ENCODE peak calls at places on chromosomes 5 and 9, in six cellular contexts. D is MM.1S, I is endothelial cell of umbilical vein, Y is body of pancreas, V is GM23248, X is cardiac muscle cell. J is an unnamed sample. For H3K27me3 and H3K4me1, the result is how much of the 10 kb centered on the place peaks cover.

GRCh38 chr5:8848997-8849585 is 696.8 kb downstream of the SEMA5A start:
- DNase-seq in D (no peak), I (peak), Y (no peak), V (peak), X (peak), J (no peak)

GRCh38 chr9:98455957-98456621 is 200.6 kb upstream of the TBC1D2 start:
- DNase-seq in D (no peak), I (no peak), Y (no peak), V (peak), X (peak), J (no peak)

GRCh38 chr5:179800071-179800695 is 6.4 kb downstream of the LTC4S start:
- DNase-seq in D (no peak), I (no peak), Y (no peak), V (no peak), X (no peak), J (no peak)

GRCh38 chr5:144191998-144192397 is 21.3 kb downstream of the KCTD16 start:
- DNase-seq in D (peak), I (peak), Y (no peak), V (peak), X (peak), J (no peak)

GRCh38 chr9:98983295-98984268 is 39.9 kb downstream of the COL15A1 start:
- DNase-seq in D (no peak), I (no peak), Y (no peak), V (peak), X (peak), J (no peak)

GRCh38 chr5:87007737-87008136 is 259.9 kb upstream of the RASA1 start:
- DNase-seq in D (no peak), I (no peak), Y (no peak), V (no peak), X (peak), J (no peak)

GRCh38 chr9:33329117-33329563 is 38.8 kb downstream of the NFX1 start:
- DNase-seq in D (no peak), I (peak), Y (peak), V (peak), X (peak), J (no peak)

GRCh38 chr5:9932770-9933169 is 302.6 kb upstream of the TAS2R1 start:
- DNase-seq in D (no peak), I (no peak), Y (no peak), V (peak), X (peak), J (no peak)

GRCh38 chr5:117713585-117714198 is 1139.1 kb upstream of the SEMA6A start:
- DNase-seq in D (no peak), I (no peak), Y (no peak), V (no peak), X (peak), J (no peak)

GRCh38 chr9:114953016-114953415 is 22.6 kb upstream of the TNFSF8 start:
- DNase-seq in D (no peak), I (no peak), Y (no peak), V (no peak), X (no peak), J (no peak)

GRCh38 chr9:114950761-114951160 is 20.4 kb upstream of the TNFSF8 start:
- DNase-seq in D (no peak), I (no peak), Y (no peak), V (no peak), X (no peak), J (no peak)

GRCh38 chr9:114954986-114955623 is 24.7 kb upstream of the TNFSF8 start:
- DNase-seq in D (no peak), I (no peak), Y (no peak), V (no peak), X (no peak), J (no peak)

GRCh38 chr9:114957558-114957957 is 27.2 kb upstream of the TNFSF8 start:
- DNase-seq in D (no peak), I (no peak), Y (no peak), V (peak), X (no peak), J (no peak)

DNA sequence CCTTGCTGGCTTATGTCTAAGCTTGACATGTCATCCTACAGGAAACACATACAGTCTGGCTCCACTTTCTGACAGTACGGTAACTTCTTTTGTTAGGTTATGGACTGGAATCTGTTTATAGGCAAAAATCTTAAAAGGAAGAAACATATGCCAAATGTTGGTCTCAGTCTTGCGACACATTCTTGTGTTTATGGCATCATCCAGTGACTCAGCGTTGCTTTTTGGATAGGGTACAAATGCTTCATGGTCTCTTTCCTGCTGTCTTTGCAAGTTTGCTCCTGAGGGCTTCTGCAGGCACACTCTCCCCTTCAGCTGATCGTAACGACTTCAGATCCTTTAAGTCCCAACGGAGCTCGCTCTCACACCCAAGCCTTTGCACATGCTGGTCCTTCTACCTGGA is 23.5 kb upstream of the TNFSF8 start:
- DNase-seq in D (no peak), I (no peak), Y (peak), V (peak), X (peak), J (peak)
- H3K27me3 ChIP-seq in D (under half), I (under half), Y (under half), V (under half), X (under half), J (under half)

GRCh38 chr5:181039471-181039870 is 595 bp upstream of the BTNL9 start:
- DNase-seq in D (no peak), I (no peak), Y (no peak), V (no peak), X (no peak), J (no peak)

GRCh38 chr5:181041043-181041442 is 977 bp downstream of the BTNL9 start:
- DNase-seq in D (no peak), I (no peak), Y (no peak), V (no peak), X (no peak), J (no peak)

GRCh38 chr5:181042722-181043121 is 2.7 kb downstream of the BTNL9 start:
- DNase-seq in D (no peak), I (no peak), Y (no peak), V (no peak), X (no peak), J (no peak)

GRCh38 chr5:181042036-181042435 is 2.0 kb downstream of the BTNL9 start:
- DNase-seq in D (no peak), I (no peak), Y (no peak), V (no peak), X (no peak), J (no peak)

GRCh38 chr5:181039961-181040915 is at the start of gene BTNL9:
- DNase-seq in D (no peak), I (peak), Y (no peak), V (no peak), X (no peak), J (no peak)
- H3K4me3 ChIP-seq in D (no peak), I (no peak), Y (no peak), V (no peak), X (no peak), J (no peak)

GRCh38 chr5:148911386-148911785 is 85.0 kb downstream of the ADRB2 start:
- DNase-seq in D (no peak), I (no peak), Y (no peak), V (no peak), X (no peak), J (no peak)

GRCh38 chr5:148909001-148909400 is 82.6 kb downstream of the ADRB2 start:
- DNase-seq in D (no peak), I (peak), Y (no peak), V (no peak), X (no peak), J (no peak)

GRCh38 chr5:148910216-148910615 is 83.8 kb downstream of the ADRB2 start:
- DNase-seq in D (no peak), I (no peak), Y (no peak), V (no peak), X (no peak), J (no peak)

GRCh38 chr5:148910686-148911361 is 84.4 kb downstream of the ADRB2 start:
- DNase-seq in D (no peak), I (peak), Y (no peak), V (peak), X (peak), J (peak)

GRCh38 chr5:148909766-148910165 is 83.4 kb downstream of the ADRB2 start:
- DNase-seq in D (no peak), I (peak), Y (no peak), V (no peak), X (no peak), J (no peak)
- H3K4me1 ChIP-seq in D (under half), I (half or more), Y (under half), V (under half), X (under half), J (under half)

GRCh38 chr5:43352131-43352530 is 38.9 kb upstream of the HMGCS1 start:
- DNase-seq in D (no peak), I (no peak), Y (no peak), V (no peak), X (no peak), J (no peak)
- H3K27me3 ChIP-seq in D (under half), I (under half), Y (under half), V (under half), X (under half), J (under half)

GRCh38 chr5:100731768-100732167 is 171.3 kb downstream of the ST8SIA4 start:
- DNase-seq in D (peak), I (no peak), Y (no peak), V (no peak), X (no peak), J (no peak)
- H3K4me3 ChIP-seq in D (peak), I (no peak), Y (no peak), V (no peak), X (no peak), J (no peak)

J was measured in aorta.